ENCODE peak calls at places on chromosomes 6 and 20, in nine cellular contexts. Y is tibial artery, S is Peyer's patch, T is BE2C, X is cardiac muscle cell, L is B cell, K is lower lobe of right lung, B is LNCaP clone FGC, G is HL-60. R is an unnamed sample.

GRCh38 chr20:6764619-6765018 is 2.9 kb upstream of the BMP2 start:
- DNase-seq in K (no peak), Y (no peak), G (no peak), B (no peak), X (no peak), T (no peak), L (no peak), S (no peak), R (no peak)

GRCh38 chr6:44074383-44075136 is 52.7 kb downstream of the MRPL14 start:
- DNase-seq in S (peak), G (peak), T (peak), K (peak), Y (peak), L (peak), B (no peak), X (peak), R (peak)

GRCh38 chr6:8707956-8708772 is 272.8 kb upstream of the SLC35B3 start:
- DNase-seq in K (peak), T (no peak), B (peak), G (no peak), X (no peak), Y (no peak), S (no peak), L (no peak), R (no peak)

GRCh38 chr6:46501136-46502089 is 10.2 kb upstream of the RCAN2 start:
- DNase-seq in T (no peak), X (no peak), L (no peak), S (no peak), G (no peak), K (no peak), Y (no peak), B (no peak), R (no peak)

GRCh38 chr20:51800132-51800721 is 2.1 kb downstream of the SALL4 start:
- DNase-seq in K (peak), L (peak), T (peak), Y (no peak), S (peak), G (peak), X (peak), B (no peak), R (peak)

GRCh38 chr20:61934716-61935530 is 130.8 kb downstream of the TAF4 start:
- DNase-seq in Y (no peak), G (no peak), K (peak), S (peak), B (no peak), T (peak), L (no peak), X (no peak), R (no peak)

GRCh38 chr6:148629910-148630470 is 116.8 kb upstream of the UST start:
- DNase-seq in B (no peak), S (no peak), Y (no peak), X (no peak), L (no peak), G (no peak), T (no peak), K (no peak), R (no peak)

GRCh38 chr20:17896247-17896723 is 72.3 kb downstream of the SNX5 start:
- DNase-seq in T (no peak), S (no peak), B (no peak), K (no peak), Y (no peak), G (no peak), X (peak), L (no peak), R (no peak)

GRCh38 chr6:108874470-108875160 is 26.4 kb downstream of the ARMC2 start:
- DNase-seq in T (no peak), S (no peak), G (peak), K (no peak), L (no peak), Y (peak), B (no peak), X (peak), R (no peak)

GRCh38 chr6:54274383-54274782 is 33.9 kb upstream of the TINAG start:
- DNase-seq in B (no peak), X (no peak), G (no peak), L (no peak), S (no peak), K (no peak), T (no peak), Y (no peak), R (no peak)

GRCh38 chr6:38943964-38944363 is 104.6 kb upstream of the GLP1R start:
- DNase-seq in B (no peak), T (no peak), Y (no peak), K (no peak), G (no peak), S (no peak), X (no peak), L (no peak), R (no peak)

GRCh38 chr6:25061289-25061945 is 125.7 kb upstream of the RIPOR2 start:
- DNase-seq in K (no peak), L (no peak), S (no peak), T (no peak), B (no peak), G (no peak), X (no peak), Y (no peak), R (no peak)

GRCh38 chr6:31811645-31812044 is 3.4 kb downstream of the HSPA1L start:
- DNase-seq in G (no peak), X (no peak), Y (no peak), K (peak), B (no peak), S (peak), T (no peak), L (no peak), R (no peak)

GRCh38 chr6:31805939-31806469 is 762 bp downstream of the LSM2 start:
- DNase-seq in Y (no peak), T (no peak), G (no peak), B (no peak), S (peak), K (peak), X (no peak), L (peak), R (no peak)

GRCh38 chr6:31806470-31807272 is at the start of gene LSM2:
- DNase-seq in K (peak), T (peak), G (peak), S (peak), B (peak), X (peak), L (peak), Y (peak), R (peak)
- TF ChIP-seq CTCF in K (peak), T (peak), G (no peak), S (peak), B (no peak), X (peak), L (peak), Y (peak), R (no peak)

GRCh38 chr6:10424005-10424404 is 9.1 kb upstream of the TFAP2A start:
- DNase-seq in B (no peak), S (no peak), X (no peak), T (no peak), Y (no peak), L (no peak), G (no peak), K (no peak), R (no peak)
- TF ChIP-seq CTCF in B (no peak), S (no peak), X (no peak), T (peak), Y (no peak), L (no peak), G (no peak), K (no peak), R (no peak)

DNA sequence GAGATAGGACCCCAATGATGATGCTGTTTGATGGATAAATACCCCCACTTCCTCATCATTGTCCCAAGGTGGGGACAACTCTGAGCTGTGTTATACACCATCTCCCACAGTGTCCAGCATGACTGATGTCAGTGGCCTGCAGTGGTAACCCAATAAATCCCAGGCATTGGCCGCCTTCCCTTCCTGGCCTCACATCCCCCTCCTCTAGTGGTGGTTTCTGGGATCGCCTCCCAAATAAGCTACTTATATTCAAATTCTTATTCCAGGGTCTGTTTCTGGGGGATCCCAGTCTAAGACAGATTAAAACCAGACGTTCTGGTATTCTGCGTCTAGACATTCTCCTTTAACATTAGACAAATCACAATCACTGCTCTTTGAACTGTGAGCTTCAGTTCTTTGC is 90.6 kb downstream of the SCP2D1 start:
- DNase-seq in K (no peak), L (no peak), Y (no peak), T (no peak), B (no peak), X (no peak), G (no peak), S (no peak), R (no peak)
- TF ChIP-seq CTCF in K (no peak), L (no peak), Y (no peak), T (peak), B (no peak), X (no peak), G (no peak), S (no peak), R (no peak)

DNA sequence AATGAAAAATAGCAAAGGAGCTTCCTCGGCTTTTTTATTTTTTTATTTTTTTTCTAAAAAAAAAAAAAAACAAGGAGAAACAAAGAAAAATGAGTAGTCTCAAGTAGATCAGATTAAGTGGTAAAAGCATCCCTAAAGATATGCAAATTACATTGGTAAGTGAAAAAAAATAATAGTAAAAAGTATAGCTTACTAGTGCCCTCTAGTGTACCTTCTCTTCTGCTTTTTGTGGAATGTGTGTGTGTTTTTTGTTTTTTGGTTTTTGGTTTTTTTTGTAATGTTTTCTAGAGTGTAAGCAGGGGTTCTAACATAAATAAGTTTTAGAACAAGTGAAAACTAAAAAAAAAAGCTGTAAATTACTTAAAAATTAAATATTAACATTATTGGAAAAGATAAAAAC is 1062.0 kb downstream of the HACE1 start:
- DNase-seq in Y (no peak), K (no peak), S (no peak), X (peak), T (no peak), G (no peak), B (no peak), L (no peak), R (no peak)
- TF ChIP-seq CTCF in Y (no peak), K (peak), S (no peak), X (peak), T (peak), G (no peak), B (peak), L (no peak), R (peak)

GRCh38 chr6:52666523-52666922 is 4.4 kb upstream of the TMEM14A start:
- DNase-seq in T (no peak), B (no peak), X (no peak), S (no peak), G (no peak), K (no peak), Y (no peak), L (no peak), R (no peak)

GRCh38 chr6:52675372-52675771 is 4.5 kb downstream of the TMEM14A start:
- DNase-seq in Y (no peak), B (no peak), S (no peak), K (no peak), L (no peak), G (no peak), T (no peak), X (no peak), R (no peak)

GRCh38 chr6:52672422-52673025 is 1.6 kb downstream of the TMEM14A start:
- DNase-seq in T (no peak), B (no peak), G (no peak), K (no peak), S (no peak), L (no peak), Y (no peak), X (no peak), R (no peak)

GRCh38 chr6:52667572-52667971 is 3.3 kb upstream of the TMEM14A start:
- DNase-seq in G (no peak), T (no peak), X (no peak), Y (no peak), K (no peak), L (no peak), B (no peak), S (no peak), R (no peak)

DNA sequence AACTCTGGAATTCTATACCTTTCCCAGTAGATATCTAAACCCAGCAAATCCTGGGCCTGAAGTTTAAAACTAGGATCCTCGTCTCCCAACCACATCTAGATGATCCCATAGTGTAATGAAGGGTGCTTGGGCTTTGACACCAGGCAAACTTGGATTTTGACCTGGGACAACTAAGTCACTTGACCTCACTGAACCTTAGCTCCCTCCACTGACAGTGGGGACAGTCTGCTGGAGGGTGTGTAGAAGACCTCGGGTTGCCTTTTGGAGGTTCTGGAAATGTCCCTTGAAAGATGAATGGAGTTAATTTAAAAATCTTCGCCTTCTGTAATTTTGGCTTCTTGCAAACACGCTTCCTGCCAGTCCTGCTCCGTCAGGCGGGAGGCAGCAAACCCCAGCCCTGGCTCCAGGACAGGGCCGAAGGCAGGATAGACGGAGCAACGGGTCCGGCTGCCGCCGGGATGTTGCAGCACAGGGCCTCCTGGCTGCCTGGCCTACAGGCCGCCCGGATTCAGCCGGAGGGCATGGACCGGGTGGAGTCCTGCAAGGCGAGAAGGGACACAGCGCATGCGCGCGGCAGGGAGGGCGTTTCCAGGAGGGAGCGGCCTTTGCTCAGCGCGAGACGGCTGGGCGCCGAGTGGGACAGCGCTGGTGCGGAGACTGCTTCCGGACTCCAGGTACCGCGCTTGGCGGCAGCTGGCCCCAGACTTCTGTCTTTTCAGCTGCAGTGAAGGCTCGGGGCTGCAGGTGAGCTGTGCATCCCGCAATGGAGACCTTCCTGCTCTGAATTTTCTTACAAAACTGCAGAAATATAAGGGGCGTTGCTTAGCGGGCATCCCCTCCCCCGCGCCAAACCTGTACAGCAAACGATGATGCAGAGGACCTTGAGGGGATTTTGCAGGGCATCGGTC is at the start of gene TMEM14A:
- DNase-seq in L (peak), B (peak), T (peak), K (peak), G (peak), X (peak), S (peak), Y (peak), R (peak)
- TF ChIP-seq CTCF in L (no peak), B (no peak), T (peak), K (no peak), G (no peak), X (peak), S (no peak), Y (no peak), R (no peak)

DNA sequence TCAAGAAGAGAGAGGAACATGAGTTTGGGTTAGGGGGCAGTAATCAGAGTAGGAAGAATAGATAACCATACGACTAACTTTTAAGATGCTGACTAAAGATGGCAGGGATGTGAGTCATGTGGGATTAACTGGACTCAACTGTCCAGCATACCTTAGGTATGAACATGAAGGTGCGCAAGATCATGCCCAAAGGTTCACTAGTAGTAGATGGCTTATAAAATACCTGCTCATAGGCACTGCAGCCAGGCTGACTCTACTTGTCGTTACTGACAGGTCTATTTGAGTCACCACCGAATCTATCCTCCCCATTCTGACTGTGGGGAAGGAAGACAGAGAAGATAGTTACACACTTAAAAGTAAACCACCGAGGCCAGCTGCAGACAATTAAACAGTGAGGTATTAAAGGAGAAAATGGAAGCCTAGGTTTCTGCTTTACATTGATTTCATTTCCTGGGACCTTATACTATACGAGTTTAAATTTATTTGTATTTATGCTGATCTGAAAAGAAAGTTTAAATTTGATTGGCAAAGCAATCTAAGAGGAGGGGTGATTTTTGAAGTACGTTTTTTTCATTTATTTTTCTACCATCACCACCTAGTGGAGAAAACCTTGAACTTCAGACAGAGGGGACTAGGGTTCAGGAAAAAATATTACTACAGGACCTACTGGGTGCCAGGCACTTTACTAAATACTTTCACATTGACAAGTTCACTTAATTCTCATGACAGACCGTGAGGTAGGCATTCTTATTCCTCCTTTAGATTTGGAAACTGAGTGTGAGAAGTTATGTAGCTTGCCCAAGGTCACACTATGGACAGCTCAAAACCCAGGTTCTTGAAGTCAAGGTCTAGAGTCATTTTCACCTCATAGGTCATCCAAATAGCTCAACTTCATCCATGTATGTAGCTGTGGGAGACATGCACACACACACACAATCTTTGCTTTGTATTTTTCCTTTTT is 4.0 kb upstream of the WRNIP1 start:
- DNase-seq in L (no peak), G (no peak), X (no peak), Y (no peak), K (no peak), S (no peak), B (no peak), T (no peak), R (no peak)
- TF ChIP-seq CTCF in L (peak), G (peak), X (peak), Y (peak), K (peak), S (peak), B (no peak), T (peak), R (peak)

GRCh38 chr6:160041608-160042007 is 72.7 kb downstream of the IGF2R start:
- DNase-seq in K (peak), T (no peak), G (no peak), S (no peak), B (peak), L (no peak), Y (no peak), X (peak), R (no peak)
- TF ChIP-seq CTCF in K (no peak), T (no peak), G (no peak), S (no peak), B (peak), L (no peak), Y (no peak), X (peak), R (no peak)

GRCh38 chr6:118567974-118568373 is 19.9 kb downstream of the PLN start:
- DNase-seq in B (no peak), L (no peak), G (no peak), X (no peak), Y (no peak), T (no peak), S (no peak), K (no peak), R (no peak)

GRCh38 chr6:118562959-118563358 is 14.9 kb downstream of the PLN start:
- DNase-seq in S (no peak), L (no peak), Y (no peak), X (no peak), K (no peak), B (no peak), T (no peak), G (no peak), R (no peak)

GRCh38 chr6:118569498-118569897 is 21.4 kb downstream of the PLN start:
- DNase-seq in T (no peak), B (no peak), S (no peak), L (no peak), G (no peak), X (no peak), K (no peak), Y (no peak), R (no peak)

GRCh38 chr6:118562248-118562647 is 14.2 kb downstream of the PLN start:
- DNase-seq in T (no peak), X (no peak), Y (no peak), K (no peak), S (no peak), G (no peak), B (no peak), L (no peak), R (no peak)

DNA sequence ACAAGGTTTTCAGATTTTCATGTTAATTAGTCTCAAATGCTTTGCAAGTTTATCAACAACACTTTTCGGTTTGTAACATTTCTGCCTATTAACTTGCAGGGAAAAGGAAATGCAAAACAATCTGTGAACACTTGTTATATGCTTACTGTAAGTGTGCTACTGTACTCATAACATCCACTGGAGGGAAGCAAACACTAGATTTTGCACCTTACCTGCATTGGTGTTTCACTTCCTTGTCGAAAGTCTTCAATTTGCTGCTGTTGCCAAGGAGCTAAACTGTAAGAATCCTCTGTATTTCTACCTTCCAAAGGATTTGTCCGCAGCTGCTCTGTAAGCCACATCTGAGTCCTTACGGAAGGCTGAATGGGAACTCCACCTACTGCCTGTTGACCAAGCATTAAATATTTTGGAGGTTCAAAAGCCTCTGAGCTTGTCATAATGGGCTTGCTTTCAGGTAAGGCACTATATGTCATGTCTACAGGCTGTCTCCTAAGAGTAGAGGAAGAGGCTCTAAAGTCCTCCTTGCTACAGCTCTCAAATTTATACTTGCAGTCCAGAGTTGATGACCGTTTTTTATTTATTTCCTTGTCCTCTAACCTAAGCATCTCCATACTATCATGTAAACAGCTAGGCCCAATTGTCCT is 17.3 kb downstream of the PLN start:
- DNase-seq in X (no peak), K (no peak), T (no peak), Y (no peak), B (peak), S (no peak), L (peak), G (no peak), R (no peak)
- TF ChIP-seq CTCF in X (peak), K (peak), T (peak), Y (no peak), B (peak), S (peak), L (peak), G (peak), R (no peak)

GRCh38 chr20:10078403-10078802 is 43.6 kb downstream of the ANKEF1 start:
- DNase-seq in X (no peak), S (no peak), T (no peak), Y (no peak), K (no peak), B (no peak), L (no peak), G (no peak), R (no peak)

GRCh38 chr20:10075606-10076005 is 40.8 kb downstream of the ANKEF1 start:
- DNase-seq in S (no peak), X (no peak), T (no peak), Y (no peak), L (no peak), G (no peak), B (no peak), K (no peak), R (no peak)

GRCh38 chr20:10077886-10078285 is 43.1 kb downstream of the ANKEF1 start:
- DNase-seq in K (no peak), B (no peak), T (no peak), Y (no peak), G (no peak), X (no peak), S (no peak), L (no peak), R (no peak)

GRCh38 chr20:10076126-10077080 is 41.6 kb downstream of the ANKEF1 start:
- DNase-seq in X (peak), B (peak), T (no peak), G (no peak), K (no peak), S (no peak), L (no peak), Y (no peak), R (no peak)

GRCh38 chr20:10077081-10077471 is 42.3 kb downstream of the ANKEF1 start:
- DNase-seq in Y (no peak), G (no peak), S (no peak), K (no peak), X (no peak), L (no peak), T (no peak), B (no peak), R (peak)
- TF ChIP-seq CTCF in Y (no peak), G (no peak), S (no peak), K (peak), X (peak), L (no peak), T (peak), B (peak), R (peak)

R was measured in nephron progenitor cell.